ENCODE peak calls at places on chromosomes 11 and 22, in nine cellular contexts. One of them, this sample, is unnamed.

GRCh38 chr22:50486561-50487289 is at the start of gene MIOX:
- DNase-seq in WTC11: no peak
- DNase-seq in anterior cingulate cortex: no peak
- DNase-seq in endodermal cell: no peak
- DNase-seq in A549: no peak
- DNase-seq in spleen: no peak
- DNase-seq in GM04503: no peak
- DNase-seq in germinal center: no peak
- DNase-seq in naive thymus-derived CD8-positive, alpha-beta T cell: no peak
- DNase-seq in this sample: no peak

GRCh38 chr11:125287467-125288232 is 123.1 kb downstream of the PKNOX2 start:
- DNase-seq in WTC11: no peak
- DNase-seq in anterior cingulate cortex: no peak
- DNase-seq in endodermal cell: peak; percentile 55
- DNase-seq in A549: no peak
- DNase-seq in spleen: no peak
- DNase-seq in GM04503: no peak
- DNase-seq in germinal center: no peak
- DNase-seq in naive thymus-derived CD8-positive, alpha-beta T cell: no peak
- DNase-seq in this sample: no peak

GRCh38 chr22:49734882-49735281 is 92.8 kb downstream of the BRD1 start:
- DNase-seq in WTC11: no peak
- DNase-seq in anterior cingulate cortex: no peak
- DNase-seq in endodermal cell: peak; percentile 22
- DNase-seq in A549: no peak
- DNase-seq in spleen: no peak
- DNase-seq in GM04503: no peak
- DNase-seq in germinal center: no peak
- DNase-seq in naive thymus-derived CD8-positive, alpha-beta T cell: no peak
- DNase-seq in this sample: no peak

GRCh38 chr11:91163619-91164451 is 941.0 kb upstream of the CHORDC1 start:
- DNase-seq in WTC11: no peak
- DNase-seq in anterior cingulate cortex: no peak
- DNase-seq in endodermal cell: no peak
- DNase-seq in A549: no peak
- DNase-seq in spleen: no peak
- DNase-seq in GM04503: no peak
- DNase-seq in germinal center: no peak
- DNase-seq in naive thymus-derived CD8-positive, alpha-beta T cell: no peak
- DNase-seq in this sample: no peak

GRCh38 chr11:64934765-64935633 is 694 bp downstream of the GPHA2 start:
- DNase-seq in WTC11: no peak
- DNase-seq in anterior cingulate cortex: no peak
- DNase-seq in endodermal cell: peak; percentile 52
- DNase-seq in A549: no peak
- DNase-seq in spleen: no peak
- DNase-seq in GM04503: no peak
- DNase-seq in germinal center: no peak
- DNase-seq in naive thymus-derived CD8-positive, alpha-beta T cell: no peak
- DNase-seq in this sample: no peak

GRCh38 chr11:126256216-126256615 is 12.5 kb downstream of the SRPRA start:
- DNase-seq in WTC11: no peak
- DNase-seq in anterior cingulate cortex: no peak
- DNase-seq in endodermal cell: no peak
- DNase-seq in A549: no peak
- DNase-seq in spleen: no peak
- DNase-seq in GM04503: no peak
- DNase-seq in germinal center: no peak
- DNase-seq in naive thymus-derived CD8-positive, alpha-beta T cell: no peak
- DNase-seq in this sample: no peak

GRCh38 chr11:47393163-47394049 is 15.0 kb upstream of the SLC39A13 start:
- DNase-seq in WTC11: no peak
- DNase-seq in anterior cingulate cortex: peak; percentile 49
- DNase-seq in endodermal cell: no peak
- DNase-seq in A549: no peak
- DNase-seq in spleen: peak; percentile 92
- DNase-seq in GM04503: no peak
- DNase-seq in germinal center: no peak
- DNase-seq in naive thymus-derived CD8-positive, alpha-beta T cell: no peak
- DNase-seq in this sample: no peak

GRCh38 chr11:114057147-114057546 is 2.4 kb upstream of the ZBTB16 start:
- DNase-seq in WTC11: no peak
- DNase-seq in anterior cingulate cortex: no peak
- DNase-seq in endodermal cell: no peak
- DNase-seq in A549: no peak
- DNase-seq in spleen: no peak
- DNase-seq in GM04503: no peak
- DNase-seq in germinal center: no peak
- DNase-seq in naive thymus-derived CD8-positive, alpha-beta T cell: no peak
- DNase-seq in this sample: no peak

GRCh38 chr11:36019722-36020121 is 75.9 kb downstream of the LDLRAD3 start:
- DNase-seq in WTC11: no peak
- DNase-seq in anterior cingulate cortex: no peak
- DNase-seq in endodermal cell: peak; percentile 67
- DNase-seq in A549: no peak
- DNase-seq in spleen: no peak
- DNase-seq in GM04503: no peak
- DNase-seq in germinal center: no peak
- DNase-seq in naive thymus-derived CD8-positive, alpha-beta T cell: no peak
- DNase-seq in this sample: no peak

GRCh38 chr11:119108151-119108856 is 1.2 kb downstream of the C2CD2L start:
- DNase-seq in WTC11: peak; percentile 38
- DNase-seq in anterior cingulate cortex: peak; percentile 34
- DNase-seq in endodermal cell: peak; percentile 72
- DNase-seq in A549: no peak
- DNase-seq in spleen: peak; percentile 85
- DNase-seq in GM04503: no peak
- DNase-seq in germinal center: peak; percentile 69
- DNase-seq in naive thymus-derived CD8-positive, alpha-beta T cell: peak; percentile 25
- DNase-seq in this sample: peak; percentile 49

GRCh38 chr11:62665630-62666258 is 632 bp downstream of the CSKMT start:
- DNase-seq in WTC11: peak; percentile 31
- DNase-seq in anterior cingulate cortex: no peak
- DNase-seq in endodermal cell: peak; percentile 60
- DNase-seq in A549: no peak
- DNase-seq in spleen: peak; percentile 90
- DNase-seq in GM04503: peak; percentile 22
- DNase-seq in germinal center: peak; percentile 38
- DNase-seq in naive thymus-derived CD8-positive, alpha-beta T cell: no peak
- DNase-seq in this sample: peak; percentile 54

GRCh38 chr11:6681949-6682348 is 1.2 kb downstream of the MRPL17 start:
- DNase-seq in WTC11: no peak
- DNase-seq in anterior cingulate cortex: no peak
- DNase-seq in endodermal cell: no peak
- DNase-seq in A549: no peak
- DNase-seq in spleen: no peak
- DNase-seq in GM04503: no peak
- DNase-seq in germinal center: no peak
- DNase-seq in naive thymus-derived CD8-positive, alpha-beta T cell: no peak
- DNase-seq in this sample: no peak

GRCh38 chr11:117833401-117833891 is 8.9 kb upstream of the FXYD2 start:
- DNase-seq in WTC11: no peak
- DNase-seq in anterior cingulate cortex: no peak
- DNase-seq in endodermal cell: peak; percentile 46
- DNase-seq in A549: no peak
- DNase-seq in spleen: peak; percentile 69
- DNase-seq in GM04503: no peak
- DNase-seq in germinal center: no peak
- DNase-seq in naive thymus-derived CD8-positive, alpha-beta T cell: no peak
- DNase-seq in this sample: no peak

GRCh38 chr11:12274056-12274455 is 103.3 kb upstream of the PARVA start:
- DNase-seq in WTC11: no peak
- DNase-seq in anterior cingulate cortex: no peak
- DNase-seq in endodermal cell: peak; percentile 10
- DNase-seq in A549: no peak
- DNase-seq in spleen: no peak
- DNase-seq in GM04503: no peak
- DNase-seq in germinal center: no peak
- DNase-seq in naive thymus-derived CD8-positive, alpha-beta T cell: no peak
- DNase-seq in this sample: no peak

GRCh38 chr22:28027453-28028448 is 108.7 kb upstream of the PITPNB start:
- DNase-seq in WTC11: no peak
- DNase-seq in anterior cingulate cortex: no peak
- DNase-seq in endodermal cell: no peak
- DNase-seq in A549: no peak
- DNase-seq in spleen: peak; percentile 62
- DNase-seq in GM04503: no peak
- DNase-seq in germinal center: no peak
- DNase-seq in naive thymus-derived CD8-positive, alpha-beta T cell: no peak
- DNase-seq in this sample: no peak

GRCh38 chr11:94303884-94304459 is 408 bp upstream of the IZUMO1R start:
- DNase-seq in WTC11: no peak
- DNase-seq in anterior cingulate cortex: no peak
- DNase-seq in endodermal cell: no peak
- DNase-seq in A549: no peak
- DNase-seq in spleen: no peak
- DNase-seq in GM04503: no peak
- DNase-seq in germinal center: no peak
- DNase-seq in naive thymus-derived CD8-positive, alpha-beta T cell: no peak
- DNase-seq in this sample: no peak

GRCh38 chr11:82326853-82327252 is 406.8 kb downstream of the FAM181B start:
- DNase-seq in WTC11: no peak
- DNase-seq in anterior cingulate cortex: no peak
- DNase-seq in endodermal cell: no peak
- DNase-seq in A549: no peak
- DNase-seq in spleen: no peak
- DNase-seq in GM04503: no peak
- DNase-seq in germinal center: no peak
- DNase-seq in naive thymus-derived CD8-positive, alpha-beta T cell: no peak
- DNase-seq in this sample: no peak

GRCh38 chr11:111253131-111253530 is 7.6 kb downstream of the POU2AF2 start:
- DNase-seq in WTC11: no peak
- DNase-seq in anterior cingulate cortex: no peak
- DNase-seq in endodermal cell: no peak
- DNase-seq in A549: no peak
- DNase-seq in spleen: no peak
- DNase-seq in GM04503: no peak
- DNase-seq in germinal center: no peak
- DNase-seq in naive thymus-derived CD8-positive, alpha-beta T cell: no peak
- DNase-seq in this sample: no peak

GRCh38 chr11:61890536-61891330 is 612 bp downstream of the FADS3 start:
- DNase-seq in WTC11: no peak
- DNase-seq in anterior cingulate cortex: no peak
- DNase-seq in endodermal cell: peak; percentile 80
- DNase-seq in A549: peak; percentile 50
- DNase-seq in spleen: peak; percentile 89
- DNase-seq in GM04503: peak; percentile 37
- DNase-seq in germinal center: peak; percentile 32
- DNase-seq in naive thymus-derived CD8-positive, alpha-beta T cell: peak; percentile 25
- DNase-seq in this sample: no peak

GRCh38 chr22:25013634-25014033 is 61.1 kb downstream of the KIAA1671 start:
- DNase-seq in WTC11: no peak
- DNase-seq in anterior cingulate cortex: no peak
- DNase-seq in endodermal cell: no peak
- DNase-seq in A549: no peak
- DNase-seq in spleen: no peak
- DNase-seq in GM04503: no peak
- DNase-seq in germinal center: no peak
- DNase-seq in naive thymus-derived CD8-positive, alpha-beta T cell: no peak
- DNase-seq in this sample: no peak

GRCh38 chr11:79437274-79437980 is 3.4 kb downstream of the TENM4 start:
- DNase-seq in WTC11: peak; percentile 85
- DNase-seq in anterior cingulate cortex: no peak
- DNase-seq in endodermal cell: peak; percentile 94
- DNase-seq in A549: no peak
- DNase-seq in spleen: peak; percentile 76
- DNase-seq in GM04503: no peak
- DNase-seq in germinal center: peak; percentile 16
- DNase-seq in naive thymus-derived CD8-positive, alpha-beta T cell: no peak
- DNase-seq in this sample: peak; percentile 55

GRCh38 chr22:24146190-24146616 is 35.1 kb upstream of the SUSD2 start:
- DNase-seq in WTC11: peak; percentile 66
- DNase-seq in anterior cingulate cortex: peak; percentile 64
- DNase-seq in endodermal cell: peak; percentile 80
- DNase-seq in A549: peak; percentile 22
- DNase-seq in spleen: peak; percentile 92
- DNase-seq in GM04503: peak; percentile 83
- DNase-seq in germinal center: peak; percentile 53
- DNase-seq in naive thymus-derived CD8-positive, alpha-beta T cell: peak; percentile 38
- DNase-seq in this sample: no peak

GRCh38 chr22:41217553-41218157 is 12.5 kb downstream of the L3MBTL2 start:
- DNase-seq in WTC11: peak; percentile 52
- DNase-seq in anterior cingulate cortex: peak; percentile 76
- DNase-seq in endodermal cell: peak; percentile 62
- DNase-seq in A549: no peak
- DNase-seq in spleen: no peak
- DNase-seq in GM04503: peak; percentile 77
- DNase-seq in germinal center: peak; percentile 43
- DNase-seq in naive thymus-derived CD8-positive, alpha-beta T cell: no peak
- DNase-seq in this sample: peak; percentile 51

GRCh38 chr11:61512435-61512834 is 3.9 kb downstream of the LRRC10B start:
- DNase-seq in WTC11: no peak
- DNase-seq in anterior cingulate cortex: no peak
- DNase-seq in endodermal cell: no peak
- DNase-seq in A549: no peak
- DNase-seq in spleen: no peak
- DNase-seq in GM04503: no peak
- DNase-seq in germinal center: no peak
- DNase-seq in naive thymus-derived CD8-positive, alpha-beta T cell: no peak
- DNase-seq in this sample: no peak

GRCh38 chr11:115324569-115325432 is 179.4 kb downstream of the CADM1 start:
- DNase-seq in WTC11: peak; percentile 13
- DNase-seq in anterior cingulate cortex: peak; percentile 63
- DNase-seq in endodermal cell: peak; percentile 56
- DNase-seq in A549: peak; percentile 33
- DNase-seq in spleen: no peak
- DNase-seq in GM04503: no peak
- DNase-seq in germinal center: peak; percentile 35
- DNase-seq in naive thymus-derived CD8-positive, alpha-beta T cell: peak; percentile 27
- DNase-seq in this sample: no peak

GRCh38 chr11:126034026-126034822 is 28.4 kb downstream of the CDON start:
- DNase-seq in WTC11: no peak
- DNase-seq in anterior cingulate cortex: no peak
- DNase-seq in endodermal cell: no peak
- DNase-seq in A549: no peak
- DNase-seq in spleen: no peak
- DNase-seq in GM04503: no peak
- DNase-seq in germinal center: no peak
- DNase-seq in naive thymus-derived CD8-positive, alpha-beta T cell: no peak
- DNase-seq in this sample: no peak

GRCh38 chr22:19787849-19788141 is 27.2 kb downstream of the TBX1 start:
- DNase-seq in WTC11: no peak
- DNase-seq in anterior cingulate cortex: no peak
- DNase-seq in endodermal cell: no peak
- DNase-seq in A549: no peak
- DNase-seq in spleen: peak; percentile 64
- DNase-seq in GM04503: no peak
- DNase-seq in germinal center: no peak
- DNase-seq in naive thymus-derived CD8-positive, alpha-beta T cell: no peak
- DNase-seq in this sample: no peak

GRCh38 chr22:46613606-46613997 is 6.6 kb upstream of the GRAMD4 start:
- DNase-seq in WTC11: no peak
- DNase-seq in anterior cingulate cortex: no peak
- DNase-seq in endodermal cell: peak; percentile 61
- DNase-seq in A549: no peak
- DNase-seq in spleen: peak; percentile 90
- DNase-seq in GM04503: no peak
- DNase-seq in germinal center: peak; percentile 70
- DNase-seq in naive thymus-derived CD8-positive, alpha-beta T cell: no peak
- DNase-seq in this sample: no peak

GRCh38 chr11:121800704-121801516 is 315.1 kb downstream of the BLID start:
- DNase-seq in WTC11: peak; percentile 79
- DNase-seq in anterior cingulate cortex: peak; percentile 48
- DNase-seq in endodermal cell: peak; percentile 94
- DNase-seq in A549: no peak
- DNase-seq in spleen: no peak
- DNase-seq in GM04503: no peak
- DNase-seq in germinal center: no peak
- DNase-seq in naive thymus-derived CD8-positive, alpha-beta T cell: no peak
- DNase-seq in this sample: peak; percentile 20

This sample was measured in head of caudate nucleus.